ENCODE peak calls at places on chromosome 13, in nine cellular contexts. P is adipocyte, K is mammary epithelial cell, Z is NCI-H2029, S is iPS-NIHi11, V is putamen, O is osteocyte, A is GDM1, H is RPMI7951. D is an unnamed sample.

GRCh38 chr13:46961719-46962118 is 64.9 kb upstream of the HTR2A start:
- DNase-seq in P (peak), K (peak), Z (no peak), S (no peak), V (no peak), O (no peak), A (peak), H (peak), D (no peak)

GRCh38 chr13:44359983-44360375 is 13.6 kb upstream of the SERP2 start:
- DNase-seq in P (no peak), K (peak), Z (no peak), S (no peak), V (no peak), O (no peak), A (no peak), H (no peak), D (no peak)

GRCh38 chr13:39051157-39051556 is 12.9 kb downstream of the NHLRC3 start:
- DNase-seq in P (peak), K (peak), Z (no peak), S (peak), V (peak), O (no peak), A (peak), H (peak), D (no peak)

GRCh38 chr13:98462946-98463345 is 114.0 kb downstream of the STK24 start:
- DNase-seq in P (no peak), K (no peak), Z (no peak), S (no peak), V (no peak), O (no peak), A (no peak), H (no peak), D (no peak)

GRCh38 chr13:33017410-33017929 is 1.2 kb downstream of the KL start:
- DNase-seq in P (no peak), K (peak), Z (no peak), S (peak), V (peak), O (no peak), A (no peak), H (peak), D (no peak)

GRCh38 chr13:28031220-28031903 is 42.9 kb upstream of the URAD start:
- DNase-seq in P (no peak), K (no peak), Z (no peak), S (no peak), V (peak), O (no peak), A (peak), H (no peak), D (no peak)

GRCh38 chr13:113927661-113928581 is 46.0 kb downstream of the C13orf46 start:
- DNase-seq in P (peak), K (peak), Z (no peak), S (no peak), V (no peak), O (peak), A (no peak), H (peak), D (no peak)

GRCh38 chr13:26484196-26484595 is 73.3 kb upstream of the WASF3 start:
- DNase-seq in P (no peak), K (no peak), Z (no peak), S (no peak), V (no peak), O (no peak), A (no peak), H (no peak), D (no peak)

GRCh38 chr13:99985243-99985874 is 3.8 kb downstream of the ZIC2 start:
- DNase-seq in P (no peak), K (no peak), Z (no peak), S (no peak), V (no peak), O (peak), A (no peak), H (no peak), D (no peak)

GRCh38 chr13:97535619-97536018 is 101.7 kb downstream of the RAP2A start:
- DNase-seq in P (no peak), K (peak), Z (no peak), S (no peak), V (no peak), O (no peak), A (no peak), H (no peak), D (no peak)

GRCh38 chr13:110942248-110942981 is 27.5 kb upstream of the ANKRD10 start:
- DNase-seq in P (no peak), K (peak), Z (no peak), S (no peak), V (no peak), O (no peak), A (no peak), H (peak), D (no peak)

GRCh38 chr13:77478645-77478997 is 56.9 kb upstream of the SCEL start:
- DNase-seq in P (no peak), K (no peak), Z (no peak), S (no peak), V (no peak), O (no peak), A (no peak), H (no peak), D (no peak)